ENCODE peak calls at places on chromosomes 6 and 20, in five cellular contexts. O, P, Y, B and E are unnamed samples.
A peak's percentile ranks its signal among the peaks of the same experiment; 100 is the strongest.

GRCh38 chr6:84582997-84583396 is 181.4 kb downstream of the TBX18 start:
- DNase-seq in P (no peak), O (no peak), B (no peak), Y (no peak), E (no peak)

GRCh38 chr20:39190666-39191570 is 228.8 kb downstream of the DHX35 start:
- DNase-seq in Y (no peak), P (peak; percentile 80), O (no peak), B (peak; percentile 58), E (no peak)

GRCh38 chr6:136682292-136682691 is 110.0 kb downstream of the MAP3K5 start:
- DNase-seq in O (no peak), P (no peak), Y (no peak), B (no peak), E (no peak)

GRCh38 chr20:2762578-2763131 is 37.8 kb downstream of the CPXM1 start:
- DNase-seq in O (no peak), B (no peak), Y (no peak), P (no peak), E (no peak)

GRCh38 chr20:62293111-62293784 is 9.5 kb upstream of the ADRM1 start:
- DNase-seq in B (no peak), O (no peak), P (no peak), Y (no peak), E (no peak)

GRCh38 chr6:157975456-157975855 is 6.2 kb upstream of the SYNJ2 start:
- DNase-seq in O (no peak), Y (no peak), P (no peak), B (no peak), E (no peak)

GRCh38 chr20:33377366-33377765 is 24.0 kb downstream of the CDK5RAP1 start:
- DNase-seq in Y (no peak), P (no peak), B (no peak), O (no peak), E (no peak)

GRCh38 chr6:20319520-20320357 is 81.9 kb upstream of the E2F3 start:
- DNase-seq in Y (no peak), P (no peak), O (peak; percentile 98), B (no peak), E (no peak)

GRCh38 chr6:31171931-31172882 is 1.7 kb upstream of the POU5F1 start:
- DNase-seq in P (no peak), B (no peak), Y (no peak), O (no peak), E (peak; percentile 98)

GRCh38 chr20:41234546-41234945 is 83.0 kb downstream of the ZHX3 start:
- DNase-seq in O (no peak), Y (no peak), B (no peak), P (no peak), E (no peak)

GRCh38 chr20:32524871-32525501 is 60.1 kb downstream of the NOL4L start:
- DNase-seq in B (no peak), P (no peak), O (no peak), Y (no peak), E (no peak)

GRCh38 chr6:123829302-123829953 is 25.8 kb downstream of the NKAIN2 start:
- DNase-seq in P (peak; percentile 0), Y (no peak), B (no peak), O (no peak), E (no peak)

GRCh38 chr20:11467436-11467835 is 450.3 kb upstream of the BTBD3 start:
- DNase-seq in O (no peak), P (no peak), B (no peak), Y (no peak), E (no peak)

GRCh38 chr6:130558131-130558530 is 192.3 kb downstream of the TMEM200A start:
- DNase-seq in B (no peak), P (no peak), Y (no peak), O (no peak), E (no peak)

GRCh38 chr6:144583614-144583954 is 298.4 kb downstream of the UTRN start:
- DNase-seq in P (no peak), O (no peak), B (no peak), Y (no peak), E (no peak)

GRCh38 chr6:168683621-168684020 is 242.6 kb downstream of the SMOC2 start:
- DNase-seq in P (no peak), B (no peak), Y (no peak), O (no peak), E (no peak)

GRCh38 chr20:47003223-47003622 is 108.6 kb downstream of the EYA2 start:
- DNase-seq in B (no peak), O (peak; percentile 24), Y (no peak), P (no peak), E (no peak)

GRCh38 chr20:32368323-32368722 is 10.2 kb downstream of the ASXL1 start:
- DNase-seq in P (no peak), O (no peak), Y (no peak), B (peak; percentile 65), E (no peak)

GRCh38 chr20:925516-925915 is 9.4 kb upstream of the ANGPT4 start:
- DNase-seq in O (no peak), P (no peak), B (no peak), Y (no peak), E (no peak)

GRCh38 chr6:70680396-70680795 is 12.7 kb downstream of the SMAP1 start:
- DNase-seq in B (no peak), Y (no peak), O (no peak), P (no peak), E (no peak)

GRCh38 chr6:112357801-112358200 is 10.7 kb downstream of the RFPL4B start:
- DNase-seq in P (peak; percentile 2), B (no peak), O (no peak), Y (no peak), E (no peak)

GRCh38 chr6:84428300-84428907 is 201.0 kb upstream of the CEP162 start:
- DNase-seq in B (peak; percentile 16), Y (peak; percentile 38), O (no peak), P (peak; percentile 51), E (peak; percentile 60)

GRCh38 chr20:22921595-22922421 is 113.3 kb upstream of the SSTR4 start:
- DNase-seq in Y (peak; percentile 17), P (peak; percentile 48), B (no peak), O (no peak), E (no peak)

GRCh38 chr6:81747327-81747726 is 5.2 kb downstream of the TENT5A start:
- DNase-seq in O (no peak), P (no peak), Y (no peak), B (no peak), E (no peak)

GRCh38 chr6:122548820-122549219 is 61.4 kb upstream of the PKIB start:
- DNase-seq in P (no peak), Y (no peak), B (no peak), O (no peak), E (no peak)

GRCh38 chr6:158770533-158770932 is 48.6 kb downstream of the EZR start:
- DNase-seq in Y (no peak), B (no peak), O (no peak), P (no peak), E (no peak)

GRCh38 chr6:46648869-46649488 is 3.6 kb downstream of the CYP39A1 start:
- DNase-seq in O (no peak), Y (no peak), B (peak; percentile 58), P (peak; percentile 41), E (no peak)

GRCh38 chr6:136435096-136435495 is 115.1 kb downstream of the MAP7 start:
- DNase-seq in O (no peak), P (no peak), Y (no peak), B (no peak), E (no peak)

GRCh38 chr6:149961728-149962425 is 1.9 kb upstream of the ULBP1 start:
- DNase-seq in O (no peak), Y (no peak), B (no peak), P (peak; percentile 53), E (no peak)

GRCh38 chr20:23923311-23923710 is 43.8 kb upstream of the CST5 start:
- DNase-seq in O (no peak), P (no peak), B (no peak), Y (no peak), E (no peak)
- TF ChIP-seq KDM1A in O (no peak), P (no peak), B (no peak), Y (no peak), E (no peak)

DNA sequence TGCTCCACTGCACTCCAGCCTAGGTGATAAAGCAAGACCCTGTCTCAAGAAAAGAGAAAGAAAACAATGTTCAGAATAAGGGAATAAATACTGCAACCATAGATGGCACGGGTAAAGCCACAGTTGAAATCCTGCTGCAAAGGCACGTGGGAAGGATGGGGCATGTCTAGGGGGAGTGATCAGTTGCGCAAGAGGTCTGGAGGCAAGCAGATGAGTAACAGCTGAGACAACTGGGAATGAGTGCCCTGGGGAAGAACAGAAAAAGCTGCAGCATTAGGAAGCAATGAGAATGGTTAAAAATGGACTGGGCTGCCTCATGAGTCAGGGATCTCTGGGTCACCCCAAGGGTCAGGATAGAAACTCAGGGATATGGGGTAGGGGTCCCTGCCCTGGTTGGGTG is 96.3 kb downstream of the GMPR start:
- DNase-seq in P (peak; percentile 53), B (no peak), Y (no peak), O (no peak), E (no peak)
- H3K4me1 ChIP-seq in P (peaks cover 60% of the 10 kb centered on the region), B (peaks cover 7% of the 10 kb centered on the region), Y (peaks cover 18% of the 10 kb centered on the region), O (peaks cover 15% of the 10 kb centered on the region), E (no peaks in the 10 kb centered on the region)

GRCh38 chr20:18532626-18533025 is 24.9 kb downstream of the SEC23B start:
- DNase-seq in P (no peak), O (no peak), B (no peak), Y (no peak), E (no peak)
- TF ChIP-seq KDM1A in P (no peak), O (no peak), B (no peak), Y (no peak), E (no peak)

GRCh38 chr6:13700232-13700631 is 11.4 kb downstream of the RANBP9 start:
- DNase-seq in O (no peak), P (no peak), Y (no peak), B (no peak), E (no peak)

GRCh38 chr6:13698715-13699114 is 12.9 kb downstream of the RANBP9 start:
- DNase-seq in B (peak; percentile 42), P (no peak), Y (no peak), O (no peak), E (no peak)

GRCh38 chr6:13695217-13695616 is 16.4 kb downstream of the RANBP9 start:
- DNase-seq in B (no peak), O (no peak), Y (no peak), P (no peak), E (no peak)

GRCh38 chr6:13696226-13696625 is 15.4 kb downstream of the RANBP9 start:
- DNase-seq in O (no peak), Y (no peak), B (no peak), P (no peak), E (no peak)

GRCh38 chr6:13697857-13698256 is 13.8 kb downstream of the RANBP9 start:
- DNase-seq in P (no peak), O (no peak), B (no peak), Y (no peak), E (no peak)
- H3K4me1 ChIP-seq in P (peaks cover 5% of the 10 kb centered on the region), O (peaks cover 10% of the 10 kb centered on the region), B (peaks cover 41% of the 10 kb centered on the region), Y (peaks cover 50% of the 10 kb centered on the region), E (peaks cover 1% of the 10 kb centered on the region)

GRCh38 chr6:119479860-119480655 is 130.5 kb upstream of the MAN1A1 start:
- DNase-seq in P (no peak), B (no peak), Y (peak; percentile 16), O (no peak), E (no peak)
- TF ChIP-seq KDM1A in P (no peak), B (no peak), Y (no peak), O (no peak), E (no peak)

GRCh38 chr6:41581381-41581991 is 35.3 kb downstream of the FOXP4 start:
- DNase-seq in B (no peak), P (peak; percentile 81), O (no peak), Y (no peak), E (no peak)
- H3K4me1 ChIP-seq in B (peaks cover 86% of the 10 kb centered on the region), P (peaks cover 84% of the 10 kb centered on the region), O (no peaks in the 10 kb centered on the region), Y (peaks cover 27% of the 10 kb centered on the region), E (peaks cover 48% of the 10 kb centered on the region)

GRCh38 chr6:34110610-34111009 is 35.3 kb downstream of the GRM4 start:
- DNase-seq in P (no peak), O (no peak), Y (no peak), B (no peak), E (no peak)
- TF ChIP-seq KDM1A in P (no peak), O (no peak), Y (no peak), B (no peak), E (no peak)